ENCODE peak calls at places on chromosomes 6 and 20, in six cellular contexts. One of them, this sample, is unnamed. For H3K36me3, the result is how much of the 10 kb centered on the place peaks cover.

GRCh38 chr6:118862443-118862842 is 31.5 kb upstream of the ASF1A start:
- DNase-seq in A673: no peak
- DNase-seq in adrenal gland: no peak
- DNase-seq in mammary epithelial cell: no peak
- DNase-seq in pancreas: no peak
- DNase-seq in heart right ventricle: no peak
- DNase-seq in this sample: no peak

GRCh38 chr20:35342154-35342769 is 50.0 kb upstream of the FAM83C start:
- DNase-seq in mammary epithelial cell: no peak
- DNase-seq in adrenal gland: no peak
- DNase-seq in pancreas: no peak
- DNase-seq in heart right ventricle: no peak
- DNase-seq in A673: no peak
- DNase-seq in this sample: peak

GRCh38 chr20:61560361-61560853 is 308.3 kb downstream of the CDH4 start:
- DNase-seq in mammary epithelial cell: peak
- DNase-seq in pancreas: no peak
- DNase-seq in heart right ventricle: no peak
- DNase-seq in A673: peak
- DNase-seq in adrenal gland: no peak
- DNase-seq in this sample: peak

GRCh38 chr6:154463573-154464419 is 46.7 kb downstream of the CNKSR3 start:
- DNase-seq in mammary epithelial cell: no peak
- DNase-seq in adrenal gland: no peak
- DNase-seq in pancreas: no peak
- DNase-seq in heart right ventricle: no peak
- DNase-seq in A673: no peak
- DNase-seq in this sample: no peak

GRCh38 chr20:3847419-3847940 is 846 bp downstream of the MAVS start:
- DNase-seq in pancreas: no peak
- DNase-seq in heart right ventricle: no peak
- DNase-seq in adrenal gland: no peak
- DNase-seq in mammary epithelial cell: peak
- DNase-seq in A673: no peak
- DNase-seq in this sample: no peak

GRCh38 chr6:4582506-4582905 is 193.7 kb upstream of the CDYL start:
- DNase-seq in pancreas: no peak
- DNase-seq in heart right ventricle: no peak
- DNase-seq in adrenal gland: no peak
- DNase-seq in A673: no peak
- DNase-seq in mammary epithelial cell: no peak
- DNase-seq in this sample: peak

GRCh38 chr6:2173203-2173961 is 72.0 kb downstream of the GMDS start:
- DNase-seq in pancreas: no peak
- DNase-seq in heart right ventricle: no peak
- DNase-seq in mammary epithelial cell: no peak
- DNase-seq in adrenal gland: no peak
- DNase-seq in A673: no peak
- DNase-seq in this sample: no peak

GRCh38 chr6:168180548-168181011 is 101.6 kb upstream of the FRMD1 start:
- DNase-seq in pancreas: no peak
- DNase-seq in mammary epithelial cell: no peak
- DNase-seq in A673: no peak
- DNase-seq in adrenal gland: no peak
- DNase-seq in heart right ventricle: no peak
- DNase-seq in this sample: no peak

GRCh38 chr20:49649672-49650071 is 64.0 kb downstream of the B4GALT5 start:
- DNase-seq in pancreas: no peak
- DNase-seq in adrenal gland: no peak
- DNase-seq in heart right ventricle: no peak
- DNase-seq in A673: no peak
- DNase-seq in mammary epithelial cell: no peak
- DNase-seq in this sample: no peak

GRCh38 chr6:126335210-126335609 is 4.7 kb upstream of the CENPW start:
- DNase-seq in A673: peak
- DNase-seq in heart right ventricle: no peak
- DNase-seq in mammary epithelial cell: no peak
- DNase-seq in pancreas: no peak
- DNase-seq in adrenal gland: no peak
- DNase-seq in this sample: no peak

GRCh38 chr6:104685871-104686549 is 173.7 kb downstream of the HACE1 start:
- DNase-seq in pancreas: no peak
- DNase-seq in adrenal gland: no peak
- DNase-seq in mammary epithelial cell: no peak
- DNase-seq in heart right ventricle: no peak
- DNase-seq in A673: no peak
- DNase-seq in this sample: no peak

GRCh38 chr6:75409928-75410327 is 83.7 kb downstream of the FILIP1 start:
- DNase-seq in heart right ventricle: no peak
- DNase-seq in pancreas: no peak
- DNase-seq in mammary epithelial cell: no peak
- DNase-seq in A673: no peak
- DNase-seq in adrenal gland: no peak
- DNase-seq in this sample: no peak

GRCh38 chr6:80338201-80338836 is 231.8 kb downstream of the BCKDHB start:
- DNase-seq in heart right ventricle: peak
- DNase-seq in pancreas: peak
- DNase-seq in adrenal gland: peak
- DNase-seq in mammary epithelial cell: peak
- DNase-seq in A673: peak
- DNase-seq in this sample: peak

GRCh38 chr6:49462071-49462470 is 982 bp downstream of the MMUT start:
- DNase-seq in adrenal gland: no peak
- DNase-seq in pancreas: no peak
- DNase-seq in heart right ventricle: no peak
- DNase-seq in mammary epithelial cell: peak
- DNase-seq in A673: peak
- DNase-seq in this sample: no peak

GRCh38 chr6:6820688-6821238 is 232.2 kb downstream of the LY86 start:
- DNase-seq in mammary epithelial cell: peak
- DNase-seq in heart right ventricle: no peak
- DNase-seq in pancreas: no peak
- DNase-seq in A673: no peak
- DNase-seq in adrenal gland: no peak
- DNase-seq in this sample: no peak

GRCh38 chr6:55524441-55524840 is 54.6 kb downstream of the HMGCLL1 start:
- DNase-seq in adrenal gland: no peak
- DNase-seq in A673: no peak
- DNase-seq in mammary epithelial cell: no peak
- DNase-seq in pancreas: no peak
- DNase-seq in heart right ventricle: no peak
- DNase-seq in this sample: no peak

GRCh38 chr6:169663468-169663867 is 38.4 kb downstream of the WDR27 start:
- DNase-seq in heart right ventricle: no peak
- DNase-seq in pancreas: no peak
- DNase-seq in adrenal gland: no peak
- DNase-seq in A673: no peak
- DNase-seq in mammary epithelial cell: no peak
- DNase-seq in this sample: no peak

GRCh38 chr6:37285861-37286311 is 27.9 kb upstream of the TMEM217 start:
- DNase-seq in heart right ventricle: no peak
- DNase-seq in pancreas: no peak
- DNase-seq in mammary epithelial cell: no peak
- DNase-seq in A673: no peak
- DNase-seq in adrenal gland: no peak
- DNase-seq in this sample: no peak

GRCh38 chr6:156427345-156427744 is 349.8 kb upstream of the ARID1B start:
- DNase-seq in heart right ventricle: peak
- DNase-seq in pancreas: no peak
- DNase-seq in adrenal gland: no peak
- DNase-seq in A673: peak
- DNase-seq in mammary epithelial cell: peak
- DNase-seq in this sample: peak

GRCh38 chr20:45495438-45495985 is 19.9 kb downstream of the SPINT3 start:
- DNase-seq in pancreas: no peak
- DNase-seq in A673: no peak
- DNase-seq in mammary epithelial cell: no peak
- DNase-seq in adrenal gland: no peak
- DNase-seq in heart right ventricle: no peak
- DNase-seq in this sample: no peak

GRCh38 chr6:169868458-169868857 is 117.0 kb downstream of the ERMARD start:
- DNase-seq in adrenal gland: no peak
- DNase-seq in A673: no peak
- DNase-seq in mammary epithelial cell: no peak
- DNase-seq in heart right ventricle: peak
- DNase-seq in pancreas: peak
- DNase-seq in this sample: no peak

GRCh38 chr6:147204060-147204785 is at the start of gene STXBP5:
- DNase-seq in mammary epithelial cell: peak
- DNase-seq in adrenal gland: peak
- DNase-seq in A673: peak
- DNase-seq in pancreas: peak
- DNase-seq in heart right ventricle: peak
- DNase-seq in this sample: peak

GRCh38 chr6:136886110-136886509 is 36.0 kb upstream of the SLC35D3 start:
- DNase-seq in heart right ventricle: no peak
- DNase-seq in A673: no peak
- DNase-seq in mammary epithelial cell: peak
- DNase-seq in adrenal gland: no peak
- DNase-seq in pancreas: no peak
- DNase-seq in this sample: no peak

GRCh38 chr20:45246109-45246508 is 8.3 kb downstream of the SLPI start:
- DNase-seq in adrenal gland: no peak
- DNase-seq in mammary epithelial cell: no peak
- DNase-seq in A673: no peak
- DNase-seq in pancreas: no peak
- DNase-seq in heart right ventricle: no peak
- DNase-seq in this sample: no peak

GRCh38 chr6:25934181-25934580 is 3.7 kb upstream of the SLC17A2 start:
- DNase-seq in adrenal gland: no peak
- DNase-seq in heart right ventricle: no peak
- DNase-seq in pancreas: no peak
- DNase-seq in A673: no peak
- DNase-seq in mammary epithelial cell: no peak
- DNase-seq in this sample: no peak

GRCh38 chr6:110520188-110520956 is 44.0 kb upstream of the SLC22A16 start:
- DNase-seq in A673: no peak
- DNase-seq in pancreas: no peak
- DNase-seq in mammary epithelial cell: no peak
- DNase-seq in heart right ventricle: no peak
- DNase-seq in adrenal gland: no peak
- DNase-seq in this sample: no peak

GRCh38 chr20:48642105-48642880 is 185.5 kb downstream of the PREX1 start:
- DNase-seq in pancreas: peak
- DNase-seq in heart right ventricle: no peak
- DNase-seq in A673: no peak
- DNase-seq in adrenal gland: no peak
- DNase-seq in mammary epithelial cell: no peak
- DNase-seq in this sample: no peak

GRCh38 chr20:48637461-48637860 is 190.3 kb downstream of the PREX1 start:
- DNase-seq in adrenal gland: no peak
- DNase-seq in A673: no peak
- DNase-seq in pancreas: no peak
- DNase-seq in mammary epithelial cell: no peak
- DNase-seq in heart right ventricle: no peak
- DNase-seq in this sample: no peak

GRCh38 chr20:48638546-48638945 is 189.3 kb downstream of the PREX1 start:
- DNase-seq in mammary epithelial cell: peak
- DNase-seq in A673: no peak
- DNase-seq in heart right ventricle: no peak
- DNase-seq in adrenal gland: no peak
- DNase-seq in pancreas: no peak
- DNase-seq in this sample: no peak

GRCh38 chr20:48640871-48641270 is 186.9 kb downstream of the PREX1 start:
- DNase-seq in adrenal gland: no peak
- DNase-seq in mammary epithelial cell: no peak
- DNase-seq in heart right ventricle: no peak
- DNase-seq in A673: no peak
- DNase-seq in pancreas: no peak
- DNase-seq in this sample: no peak

GRCh38 chr20:48639899-48640298 is 187.9 kb downstream of the PREX1 start:
- DNase-seq in adrenal gland: no peak
- DNase-seq in mammary epithelial cell: no peak
- DNase-seq in pancreas: no peak
- DNase-seq in heart right ventricle: no peak
- DNase-seq in A673: no peak
- DNase-seq in this sample: no peak
- H3K36me3 ChIP-seq in adrenal gland: under half
- H3K36me3 ChIP-seq in mammary epithelial cell: under half
- H3K36me3 ChIP-seq in pancreas: under half
- H3K36me3 ChIP-seq in heart right ventricle: under half
- H3K36me3 ChIP-seq in A673: half or more
- H3K36me3 ChIP-seq in this sample: under half

GRCh38 chr6:151034825-151035781 is 169.6 kb downstream of the MTHFD1L start:
- DNase-seq in mammary epithelial cell: no peak
- DNase-seq in A673: no peak
- DNase-seq in pancreas: no peak
- DNase-seq in heart right ventricle: no peak
- DNase-seq in adrenal gland: no peak
- DNase-seq in this sample: no peak
- H3K36me3 ChIP-seq in mammary epithelial cell: under half
- H3K36me3 ChIP-seq in A673: under half
- H3K36me3 ChIP-seq in pancreas: under half
- H3K36me3 ChIP-seq in heart right ventricle: under half
- H3K36me3 ChIP-seq in adrenal gland: under half
- H3K36me3 ChIP-seq in this sample: under half

GRCh38 chr20:18166241-18166881 is 28.7 kb downstream of the KAT14 start:
- DNase-seq in A673: no peak
- DNase-seq in heart right ventricle: no peak
- DNase-seq in adrenal gland: no peak
- DNase-seq in mammary epithelial cell: no peak
- DNase-seq in pancreas: no peak
- DNase-seq in this sample: no peak
- H3K36me3 ChIP-seq in A673: under half
- H3K36me3 ChIP-seq in heart right ventricle: under half
- H3K36me3 ChIP-seq in adrenal gland: under half
- H3K36me3 ChIP-seq in mammary epithelial cell: under half
- H3K36me3 ChIP-seq in pancreas: under half
- H3K36me3 ChIP-seq in this sample: under half

GRCh38 chr20:47295921-47296426 is 60.5 kb downstream of the ZMYND8 start:
- DNase-seq in pancreas: no peak
- DNase-seq in adrenal gland: no peak
- DNase-seq in heart right ventricle: no peak
- DNase-seq in mammary epithelial cell: peak
- DNase-seq in A673: no peak
- DNase-seq in this sample: no peak

GRCh38 chr20:47293524-47294157 is 62.9 kb downstream of the ZMYND8 start:
- DNase-seq in adrenal gland: no peak
- DNase-seq in heart right ventricle: no peak
- DNase-seq in pancreas: no peak
- DNase-seq in A673: peak
- DNase-seq in mammary epithelial cell: no peak
- DNase-seq in this sample: no peak

GRCh38 chr20:47289096-47289495 is 67.4 kb downstream of the ZMYND8 start:
- DNase-seq in mammary epithelial cell: no peak
- DNase-seq in heart right ventricle: no peak
- DNase-seq in pancreas: no peak
- DNase-seq in adrenal gland: no peak
- DNase-seq in A673: no peak
- DNase-seq in this sample: no peak

GRCh38 chr20:47289989-47290388 is 66.5 kb downstream of the ZMYND8 start:
- DNase-seq in adrenal gland: no peak
- DNase-seq in heart right ventricle: no peak
- DNase-seq in mammary epithelial cell: no peak
- DNase-seq in A673: no peak
- DNase-seq in pancreas: no peak
- DNase-seq in this sample: no peak

GRCh38 chr20:47292581-47292980 is 63.9 kb downstream of the ZMYND8 start:
- DNase-seq in heart right ventricle: no peak
- DNase-seq in pancreas: no peak
- DNase-seq in adrenal gland: no peak
- DNase-seq in mammary epithelial cell: no peak
- DNase-seq in A673: no peak
- DNase-seq in this sample: no peak
- H3K36me3 ChIP-seq in heart right ventricle: under half
- H3K36me3 ChIP-seq in pancreas: under half
- H3K36me3 ChIP-seq in adrenal gland: under half
- H3K36me3 ChIP-seq in mammary epithelial cell: under half
- H3K36me3 ChIP-seq in A673: under half
- H3K36me3 ChIP-seq in this sample: half or more

This sample was measured in cardiac muscle cell.